ENCODE peak calls at places on chromosomes 7 and 10, in seven cellular contexts. B is activated CD4-positive, alpha-beta T cell treated with anti-CD3 and anti-CD28 coated beads, Interleukin-2, amount 10 ng/mL, durations not matched to agents 7 days and 5 days; A is right lobe of liver; Z is HFF-Myc; G is endothelial cell; P is hepatocyte; W is foreskin keratinocyte. F is an unnamed sample.

GRCh38 chr10:49387029-49387428 is 8.9 kb downstream of the DRGX start:
- DNase-seq in Z (peak), P (no peak), A (no peak), G (no peak), B (no peak), W (peak), F (peak)

GRCh38 chr10:103692421-103693069 is 162.8 kb downstream of the SH3PXD2A start:
- DNase-seq in A (no peak), P (no peak), B (no peak), Z (no peak), G (no peak), W (no peak), F (no peak)

GRCh38 chr10:14837003-14837755 is 658 bp downstream of the CDNF start:
- DNase-seq in Z (no peak), B (no peak), W (no peak), P (no peak), A (no peak), G (no peak), F (peak)

GRCh38 chr7:92092210-92092609 is 42.1 kb downstream of the CYP51A1 start:
- DNase-seq in G (no peak), Z (no peak), A (no peak), P (no peak), B (no peak), W (no peak), F (peak)

GRCh38 chr7:151348970-151349369 is 7.4 kb downstream of the NUB1 start:
- DNase-seq in G (no peak), W (no peak), B (no peak), Z (no peak), A (no peak), P (no peak), F (no peak)

GRCh38 chr7:496528-497295 is 22.9 kb downstream of the PDGFA start:
- DNase-seq in A (peak), W (peak), B (no peak), G (no peak), P (no peak), Z (no peak), F (no peak)

GRCh38 chr10:48670978-48671913 is 13.4 kb upstream of the WDFY4 start:
- DNase-seq in W (no peak), P (no peak), A (no peak), G (no peak), B (no peak), Z (no peak), F (no peak)

GRCh38 chr7:96135241-96135640 is 186.7 kb downstream of the SLC25A13 start:
- DNase-seq in W (peak), B (no peak), P (no peak), G (no peak), A (no peak), Z (no peak), F (no peak)

GRCh38 chr7:159094919-159095915 is 49.5 kb downstream of the VIPR2 start:
- DNase-seq in B (no peak), Z (no peak), P (no peak), G (no peak), A (no peak), W (no peak), F (no peak)

GRCh38 chr7:20408467-20408826 is 77.7 kb downstream of the ITGB8 start:
- DNase-seq in Z (no peak), A (no peak), G (no peak), B (no peak), P (no peak), W (peak), F (no peak)

F was measured in hepatic stellate cell.